ENCODE peak calls at places on chromosomes 12 and 14, in seven cellular contexts. J is HCT116, C is suprapubic skin, K is GM23338, G is stomach, I is spleen, Q is Panc1. V is an unnamed sample.

GRCh38 chr12:71731439-71732356 is 23.0 kb upstream of the RAB21 start:
- DNase-seq in J (no peak), C (no peak), K (peak; percentile 76), G (no peak), I (no peak), Q (no peak), V (no peak)

GRCh38 chr12:65217127-65217526 is 47.7 kb downstream of the LEMD3 start:
- DNase-seq in J (no peak), C (no peak), K (no peak), G (no peak), I (no peak), Q (no peak), V (no peak)

GRCh38 chr12:20489645-20490044 is 121.3 kb downstream of the PDE3A start:
- DNase-seq in J (no peak), C (no peak), K (no peak), G (no peak), I (no peak), Q (no peak), V (no peak)

GRCh38 chr14:100132161-100132902 is 27.1 kb downstream of the DEGS2 start:
- DNase-seq in J (no peak), C (no peak), K (no peak), G (no peak), I (no peak), Q (no peak), V (no peak)

GRCh38 chr12:31355747-31356107 is 29.8 kb upstream of the SINHCAF start:
- DNase-seq in J (no peak), C (no peak), K (no peak), G (no peak), I (no peak), Q (no peak), V (no peak)

GRCh38 chr14:68548194-68549056 is 244.4 kb downstream of the ZFP36L1 start:
- DNase-seq in J (peak; percentile 82), C (peak; percentile 97), K (peak; percentile 15), G (peak; percentile 48), I (no peak), Q (no peak), V (peak; percentile 94)

GRCh38 chr12:15163577-15163976 is 57.6 kb downstream of the RERG start:
- DNase-seq in J (no peak), C (no peak), K (no peak), G (no peak), I (no peak), Q (no peak), V (no peak)

GRCh38 chr14:91681893-91682563 is 49.9 kb downstream of the CATSPERB start:
- DNase-seq in J (no peak), C (no peak), K (no peak), G (no peak), I (no peak), Q (no peak), V (no peak)

GRCh38 chr12:75658826-75659823 is 147.7 kb upstream of the KRR1 start:
- DNase-seq in J (peak; percentile 85), C (no peak), K (no peak), G (no peak), I (no peak), Q (no peak), V (no peak)

GRCh38 chr12:64946132-64946829 is 121.8 kb downstream of the TBC1D30 start:
- DNase-seq in J (no peak), C (no peak), K (no peak), G (peak; percentile 31), I (no peak), Q (no peak), V (no peak)

GRCh38 chr14:50864237-50864636 is 7.6 kb upstream of the ABHD12B start:
- DNase-seq in J (no peak), C (no peak), K (no peak), G (no peak), I (no peak), Q (no peak), V (peak; percentile 2)

GRCh38 chr14:54489318-54489683 is 521 bp upstream of the GMFB start:
- DNase-seq in J (no peak), C (no peak), K (no peak), G (no peak), I (no peak), Q (no peak), V (no peak)

GRCh38 chr14:54488646-54489317 is at the start of gene GMFB:
- DNase-seq in J (peak; percentile 86), C (peak; percentile 94), K (peak; percentile 91), G (peak; percentile 93), I (peak; percentile 98), Q (peak; percentile 54), V (peak; percentile 97)

GRCh38 chr14:54486685-54487084 is 2.1 kb downstream of the GMFB start:
- DNase-seq in J (no peak), C (no peak), K (no peak), G (no peak), I (no peak), Q (no peak), V (no peak)

GRCh38 chr14:54487771-54488170 is 1.0 kb downstream of the GMFB start:
- DNase-seq in J (no peak), C (no peak), K (peak; percentile 44), G (no peak), I (no peak), Q (no peak), V (no peak)

DNA sequence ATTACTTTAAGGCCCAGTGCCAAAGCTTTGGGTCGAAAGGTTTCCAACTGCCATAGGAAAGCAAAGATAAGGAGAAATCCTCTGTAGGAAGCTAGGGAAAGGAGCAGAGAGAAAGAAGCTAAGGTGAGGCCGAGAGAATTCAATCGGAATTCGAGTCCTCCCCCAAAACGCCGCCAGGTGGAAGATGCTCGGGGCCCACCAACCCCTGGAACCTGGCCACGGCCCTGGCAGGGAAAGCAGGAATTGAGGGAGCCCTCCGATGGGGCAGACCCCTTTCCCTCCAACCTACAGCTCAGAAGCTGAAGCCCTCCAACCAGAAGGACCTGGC is 498 bp downstream of the GMFB start:
- DNase-seq in J (no peak), C (no peak), K (peak; percentile 84), G (no peak), I (no peak), Q (no peak), V (no peak)
- TF ChIP-seq POLR2AphosphoS5 in J (no peak), C (no peak), K (no peak), G (no peak), I (no peak), Q (no peak), V (no peak)

GRCh38 chr14:69770559-69770958 is 3.6 kb downstream of the SRSF5 start:
- DNase-seq in J (no peak), C (no peak), K (no peak), G (no peak), I (no peak), Q (no peak), V (peak; percentile 24)

GRCh38 chr14:69766984-69767368 is at the start of gene SRSF5:
- DNase-seq in J (peak; percentile 93), C (peak; percentile 99), K (no peak), G (peak; percentile 97), I (peak; percentile 98), Q (peak; percentile 72), V (peak; percentile 99)

GRCh38 chr14:69768873-69769272 is 1.9 kb downstream of the SRSF5 start:
- DNase-seq in J (no peak), C (no peak), K (no peak), G (no peak), I (no peak), Q (no peak), V (no peak)

GRCh38 chr14:69769623-69770022 is 2.7 kb downstream of the SRSF5 start:
- DNase-seq in J (no peak), C (no peak), K (no peak), G (no peak), I (no peak), Q (no peak), V (peak; percentile 50)

DNA sequence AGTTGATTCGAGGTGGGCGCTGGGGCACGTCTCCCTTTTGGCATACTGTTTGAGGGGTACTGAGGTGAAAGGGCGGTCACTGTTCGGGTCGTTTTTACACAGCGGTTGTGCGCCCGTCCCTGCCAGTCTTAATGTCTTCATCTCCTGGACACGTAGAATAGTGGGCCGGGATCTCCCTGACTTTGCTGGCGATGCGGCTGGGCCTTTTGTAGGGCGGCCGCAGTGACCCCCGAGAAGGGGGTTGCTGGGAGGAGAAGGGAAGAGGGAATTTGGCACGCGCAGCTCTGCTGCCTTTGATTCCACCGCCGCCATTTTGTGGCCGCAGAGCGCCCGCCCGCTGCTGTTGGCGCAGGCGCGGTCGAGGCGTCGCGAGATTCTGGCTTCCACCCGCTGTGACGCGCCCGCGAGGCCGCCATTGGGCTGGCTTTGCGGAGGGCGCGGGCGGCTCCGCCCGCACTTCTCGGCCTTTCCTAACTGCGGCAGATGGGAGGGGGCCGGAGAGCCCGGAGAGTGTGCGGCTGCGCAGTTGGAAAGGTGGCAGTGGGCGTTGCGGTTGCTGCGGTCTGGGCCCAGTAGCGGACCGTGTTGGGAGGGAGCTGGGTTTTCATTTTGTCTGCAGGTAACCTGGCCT is 542 bp downstream of the SRSF5 start:
- DNase-seq in J (peak; percentile 61), C (peak; percentile 93), K (peak; percentile 94), G (peak; percentile 91), I (peak; percentile 97), Q (peak; percentile 7), V (peak; percentile 94)
- TF ChIP-seq POLR2AphosphoS5 in J (no peak), C (peak; percentile 92), K (no peak), G (peak; percentile 97), I (no peak), Q (no peak), V (peak; percentile 98)

GRCh38 chr14:103367995-103368394 is 17.2 kb upstream of the MARK3 start:
- DNase-seq in J (no peak), C (no peak), K (no peak), G (no peak), I (no peak), Q (no peak), V (no peak)
- TF ChIP-seq POLR2AphosphoS5 in J (no peak), C (no peak), K (no peak), G (no peak), I (no peak), Q (no peak), V (no peak)

GRCh38 chr14:80924365-80925103 is 17.0 kb downstream of the CEP128 start:
- DNase-seq in J (no peak), C (no peak), K (no peak), G (no peak), I (no peak), Q (no peak), V (no peak)
- TF ChIP-seq POLR2AphosphoS5 in J (no peak), C (no peak), K (no peak), G (no peak), I (no peak), Q (no peak), V (no peak)